ENCODE peak calls at places on chromosomes 13 and 19, in six cellular contexts. One of them, this sample, is unnamed.

GRCh38 chr13:76157926-76158325 is 521.8 kb downstream of the LMO7 start:
- DNase-seq in fibroblast of lung: no peak
- DNase-seq in HL-60: no peak
- DNase-seq in AG04450: no peak
- DNase-seq in breast epithelium: no peak
- DNase-seq in IMR-90: no peak
- DNase-seq in this sample: no peak

GRCh38 chr19:4284176-4284958 is 5.3 kb downstream of the SHD start:
- DNase-seq in fibroblast of lung: no peak
- DNase-seq in HL-60: no peak
- DNase-seq in AG04450: no peak
- DNase-seq in breast epithelium: no peak
- DNase-seq in IMR-90: no peak
- DNase-seq in this sample: no peak

GRCh38 chr13:89361909-89362308 is 1690.7 kb downstream of the SLITRK5 start:
- DNase-seq in fibroblast of lung: peak
- DNase-seq in HL-60: no peak
- DNase-seq in AG04450: no peak
- DNase-seq in breast epithelium: no peak
- DNase-seq in IMR-90: peak
- DNase-seq in this sample: peak

GRCh38 chr19:48568345-48568886 is 16.4 kb downstream of the SULT2B1 start:
- DNase-seq in fibroblast of lung: peak
- DNase-seq in HL-60: no peak
- DNase-seq in AG04450: peak
- DNase-seq in breast epithelium: peak
- DNase-seq in IMR-90: peak
- DNase-seq in this sample: peak

GRCh38 chr13:84684048-84684662 is 801.9 kb upstream of the SLITRK1 start:
- DNase-seq in fibroblast of lung: no peak
- DNase-seq in HL-60: no peak
- DNase-seq in AG04450: no peak
- DNase-seq in breast epithelium: no peak
- DNase-seq in IMR-90: no peak
- DNase-seq in this sample: no peak

GRCh38 chr19:33558846-33559245 is 37.3 kb upstream of the PEPD start:
- DNase-seq in fibroblast of lung: no peak
- DNase-seq in HL-60: no peak
- DNase-seq in AG04450: no peak
- DNase-seq in breast epithelium: peak
- DNase-seq in IMR-90: no peak
- DNase-seq in this sample: no peak

GRCh38 chr19:6100284-6100915 is 9.9 kb downstream of the RFX2 start:
- DNase-seq in fibroblast of lung: no peak
- DNase-seq in HL-60: peak
- DNase-seq in AG04450: no peak
- DNase-seq in breast epithelium: no peak
- DNase-seq in IMR-90: no peak
- DNase-seq in this sample: no peak

GRCh38 chr13:93867481-93867880 is 612.0 kb downstream of the DCT start:
- DNase-seq in fibroblast of lung: peak
- DNase-seq in HL-60: no peak
- DNase-seq in AG04450: peak
- DNase-seq in breast epithelium: no peak
- DNase-seq in IMR-90: peak
- DNase-seq in this sample: no peak

GRCh38 chr13:26412263-26412662 is 145.2 kb upstream of the WASF3 start:
- DNase-seq in fibroblast of lung: no peak
- DNase-seq in HL-60: no peak
- DNase-seq in AG04450: no peak
- DNase-seq in breast epithelium: no peak
- DNase-seq in IMR-90: no peak
- DNase-seq in this sample: no peak

GRCh38 chr13:97367016-97367415 is 67.0 kb upstream of the RAP2A start:
- DNase-seq in fibroblast of lung: peak
- DNase-seq in HL-60: peak
- DNase-seq in AG04450: no peak
- DNase-seq in breast epithelium: no peak
- DNase-seq in IMR-90: peak
- DNase-seq in this sample: peak

GRCh38 chr13:85974604-85975366 is 175.6 kb upstream of the SLITRK6 start:
- DNase-seq in fibroblast of lung: no peak
- DNase-seq in HL-60: no peak
- DNase-seq in AG04450: no peak
- DNase-seq in breast epithelium: no peak
- DNase-seq in IMR-90: no peak
- DNase-seq in this sample: no peak

GRCh38 chr19:13068064-13068807 is 34.4 kb downstream of the LYL1 start:
- DNase-seq in fibroblast of lung: no peak
- DNase-seq in HL-60: no peak
- DNase-seq in AG04450: no peak
- DNase-seq in breast epithelium: no peak
- DNase-seq in IMR-90: no peak
- DNase-seq in this sample: no peak

GRCh38 chr19:4425531-4425930 is 23.1 kb downstream of the CHAF1A start:
- DNase-seq in fibroblast of lung: peak
- DNase-seq in HL-60: no peak
- DNase-seq in AG04450: peak
- DNase-seq in breast epithelium: no peak
- DNase-seq in IMR-90: peak
- DNase-seq in this sample: peak

GRCh38 chr13:48500652-48501197 is 32.2 kb downstream of the RCBTB2 start:
- DNase-seq in fibroblast of lung: peak
- DNase-seq in HL-60: peak
- DNase-seq in AG04450: peak
- DNase-seq in breast epithelium: no peak
- DNase-seq in IMR-90: peak
- DNase-seq in this sample: peak

GRCh38 chr13:39341238-39341637 is 261.8 kb downstream of the LHFPL6 start:
- DNase-seq in fibroblast of lung: no peak
- DNase-seq in HL-60: no peak
- DNase-seq in AG04450: no peak
- DNase-seq in breast epithelium: no peak
- DNase-seq in IMR-90: no peak
- DNase-seq in this sample: no peak

GRCh38 chr13:51113186-51113881 is 2.3 kb upstream of the C13orf42 start:
- DNase-seq in fibroblast of lung: no peak
- DNase-seq in HL-60: no peak
- DNase-seq in AG04450: no peak
- DNase-seq in breast epithelium: no peak
- DNase-seq in IMR-90: no peak
- DNase-seq in this sample: no peak

GRCh38 chr13:39960206-39960605 is 304.7 kb downstream of the COG6 start:
- DNase-seq in fibroblast of lung: no peak
- DNase-seq in HL-60: no peak
- DNase-seq in AG04450: no peak
- DNase-seq in breast epithelium: no peak
- DNase-seq in IMR-90: no peak
- DNase-seq in this sample: no peak

GRCh38 chr13:53131361-53131760 is 102.7 kb downstream of the OLFM4 start:
- DNase-seq in fibroblast of lung: no peak
- DNase-seq in HL-60: no peak
- DNase-seq in AG04450: no peak
- DNase-seq in breast epithelium: no peak
- DNase-seq in IMR-90: no peak
- DNase-seq in this sample: no peak

GRCh38 chr13:53127378-53127777 is 98.8 kb downstream of the OLFM4 start:
- DNase-seq in fibroblast of lung: no peak
- DNase-seq in HL-60: no peak
- DNase-seq in AG04450: no peak
- DNase-seq in breast epithelium: no peak
- DNase-seq in IMR-90: no peak
- DNase-seq in this sample: no peak

GRCh38 chr13:53124568-53125094 is 96.0 kb downstream of the OLFM4 start:
- DNase-seq in fibroblast of lung: no peak
- DNase-seq in HL-60: no peak
- DNase-seq in AG04450: no peak
- DNase-seq in breast epithelium: no peak
- DNase-seq in IMR-90: no peak
- DNase-seq in this sample: no peak

GRCh38 chr13:53126803-53127202 is 98.2 kb downstream of the OLFM4 start:
- DNase-seq in fibroblast of lung: peak
- DNase-seq in HL-60: no peak
- DNase-seq in AG04450: no peak
- DNase-seq in breast epithelium: no peak
- DNase-seq in IMR-90: peak
- DNase-seq in this sample: no peak

DNA sequence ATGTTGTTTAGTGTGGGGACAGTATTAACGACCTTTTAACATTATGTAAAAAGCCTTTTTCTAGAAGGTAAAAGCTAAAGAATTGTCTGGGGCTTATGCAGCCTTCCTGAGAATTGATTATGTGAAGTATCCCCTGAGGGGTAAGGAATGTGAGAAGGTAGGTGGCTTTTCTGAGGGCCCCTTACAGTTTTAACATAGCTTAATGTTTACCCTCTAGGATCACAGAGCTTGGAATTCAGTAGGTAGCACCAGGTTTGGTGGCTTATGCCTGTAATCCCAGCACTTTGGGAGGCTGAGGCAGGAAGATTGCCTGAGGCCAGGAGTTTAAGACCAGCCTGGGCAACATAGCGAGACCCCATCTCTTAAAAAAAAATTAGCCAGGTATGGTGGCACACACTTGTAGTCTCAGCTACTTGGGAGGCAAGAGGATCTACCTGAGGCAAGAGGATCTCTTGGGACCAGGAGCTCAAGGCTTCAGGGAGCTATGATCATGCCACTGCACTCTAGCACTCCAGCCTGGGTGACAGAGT is 101.3 kb downstream of the OLFM4 start:
- DNase-seq in fibroblast of lung: no peak
- DNase-seq in HL-60: no peak
- DNase-seq in AG04450: no peak
- DNase-seq in breast epithelium: no peak
- DNase-seq in IMR-90: no peak
- DNase-seq in this sample: no peak
- TF ChIP-seq CTCF in fibroblast of lung: no peak
- TF ChIP-seq CTCF in HL-60: no peak
- TF ChIP-seq CTCF in AG04450: no peak
- TF ChIP-seq CTCF in breast epithelium: no peak
- TF ChIP-seq CTCF in IMR-90: no peak
- TF ChIP-seq CTCF in this sample: no peak

GRCh38 chr19:1884291-1884718 is 991 bp downstream of the ABHD17A start:
- DNase-seq in fibroblast of lung: no peak
- DNase-seq in HL-60: no peak
- DNase-seq in AG04450: no peak
- DNase-seq in breast epithelium: no peak
- DNase-seq in IMR-90: no peak
- DNase-seq in this sample: no peak

GRCh38 chr19:1883784-1884183 is 1.5 kb downstream of the ABHD17A start:
- DNase-seq in fibroblast of lung: no peak
- DNase-seq in HL-60: peak
- DNase-seq in AG04450: no peak
- DNase-seq in breast epithelium: no peak
- DNase-seq in IMR-90: no peak
- DNase-seq in this sample: no peak

GRCh38 chr19:1882089-1882785 is 3.1 kb downstream of the ABHD17A start:
- DNase-seq in fibroblast of lung: no peak
- DNase-seq in HL-60: peak
- DNase-seq in AG04450: no peak
- DNase-seq in breast epithelium: no peak
- DNase-seq in IMR-90: no peak
- DNase-seq in this sample: no peak

GRCh38 chr19:1884719-1885334 is 469 bp downstream of the ABHD17A start:
- DNase-seq in fibroblast of lung: no peak
- DNase-seq in HL-60: no peak
- DNase-seq in AG04450: no peak
- DNase-seq in breast epithelium: no peak
- DNase-seq in IMR-90: no peak
- DNase-seq in this sample: no peak

DNA sequence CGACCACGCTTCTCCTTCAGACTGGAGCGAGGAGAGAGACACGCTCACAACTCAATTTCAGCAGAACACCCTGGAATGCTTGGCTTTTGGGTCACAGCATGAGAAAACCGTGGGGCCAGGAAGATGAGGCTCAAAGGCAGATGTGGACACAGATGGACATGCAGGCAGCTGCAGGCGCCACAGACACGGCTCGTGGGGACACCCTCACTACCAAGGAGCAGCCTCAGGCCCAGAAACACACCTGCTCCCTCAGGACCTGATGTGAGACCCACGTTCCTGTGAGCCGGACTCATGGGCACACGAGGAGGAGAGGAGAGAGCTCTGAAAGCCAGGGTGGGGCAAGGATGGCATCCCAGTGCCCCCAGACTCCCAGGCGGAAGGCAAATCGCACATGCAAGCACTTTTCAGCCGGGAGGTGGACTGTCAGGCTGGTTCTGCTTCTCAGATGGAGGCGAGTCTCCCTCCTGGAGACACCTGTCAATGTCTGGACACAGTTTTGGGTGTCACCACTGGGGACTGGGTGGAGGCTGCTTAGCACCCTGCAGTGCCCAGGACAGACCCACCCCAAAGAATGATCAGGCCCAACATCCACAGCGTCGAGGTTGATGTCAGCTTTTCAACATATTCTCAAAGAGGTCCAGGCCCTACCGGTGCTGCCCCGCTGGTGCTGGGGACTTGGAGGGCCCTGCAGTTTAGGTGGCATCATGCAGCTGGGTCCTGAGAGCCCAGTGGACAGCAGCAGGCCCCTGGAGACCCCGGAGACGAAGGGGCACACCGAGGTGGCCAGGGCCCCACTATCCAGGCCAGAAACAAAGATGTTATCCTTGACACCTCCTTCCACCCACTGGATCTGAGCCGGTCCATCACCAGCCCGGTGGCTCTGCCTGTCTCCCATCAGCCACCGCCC is 2.3 kb downstream of the ABHD17A start:
- DNase-seq in fibroblast of lung: no peak
- DNase-seq in HL-60: no peak
- DNase-seq in AG04450: no peak
- DNase-seq in breast epithelium: no peak
- DNase-seq in IMR-90: no peak
- DNase-seq in this sample: no peak
- H3K4me3 ChIP-seq in fibroblast of lung: no peak
- H3K4me3 ChIP-seq in HL-60: no peak
- H3K4me3 ChIP-seq in AG04450: peak
- H3K4me3 ChIP-seq in breast epithelium: peak
- H3K4me3 ChIP-seq in IMR-90: peak
- H3K4me3 ChIP-seq in this sample: no peak

GRCh38 chr19:11035441-11036377 is 53.6 kb upstream of the LDLR start:
- DNase-seq in fibroblast of lung: peak
- DNase-seq in HL-60: peak
- DNase-seq in AG04450: peak
- DNase-seq in breast epithelium: peak
- DNase-seq in IMR-90: peak
- DNase-seq in this sample: peak
- TF ChIP-seq CTCF in fibroblast of lung: peak
- TF ChIP-seq CTCF in HL-60: peak
- TF ChIP-seq CTCF in AG04450: peak
- TF ChIP-seq CTCF in breast epithelium: peak
- TF ChIP-seq CTCF in IMR-90: peak
- TF ChIP-seq CTCF in this sample: peak

DNA sequence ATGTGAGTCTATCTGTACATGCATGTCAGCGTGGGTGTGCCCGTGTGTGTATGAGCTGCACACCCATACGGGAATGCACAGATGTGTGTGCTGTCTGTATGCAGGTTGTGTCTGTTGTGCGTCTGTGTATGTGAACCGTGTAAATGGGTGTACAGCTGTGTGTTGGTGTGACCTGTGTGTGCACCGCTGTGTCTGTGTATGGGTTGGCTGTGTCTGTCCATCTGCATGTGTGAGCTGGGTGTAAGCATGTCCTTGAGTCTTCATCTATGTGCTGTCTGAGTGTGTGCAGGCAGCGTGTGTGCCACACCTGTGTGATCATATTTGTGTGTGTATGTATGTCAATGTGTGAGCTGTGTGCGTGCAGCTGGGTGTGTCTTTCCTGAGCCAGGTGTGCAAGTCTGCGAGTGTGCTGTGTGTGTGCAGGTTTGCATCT is 1.6 kb downstream of the NOTCH3 start:
- DNase-seq in fibroblast of lung: no peak
- DNase-seq in HL-60: no peak
- DNase-seq in AG04450: no peak
- DNase-seq in breast epithelium: no peak
- DNase-seq in IMR-90: no peak
- DNase-seq in this sample: no peak
- H3K4me3 ChIP-seq in fibroblast of lung: no peak
- H3K4me3 ChIP-seq in HL-60: no peak
- H3K4me3 ChIP-seq in AG04450: peak
- H3K4me3 ChIP-seq in breast epithelium: peak
- H3K4me3 ChIP-seq in IMR-90: peak
- H3K4me3 ChIP-seq in this sample: no peak

This sample was measured in astrocyte of the spinal cord.